ENCODE peak calls at places on chromosomes 6 and 20, in five cellular contexts. One of them, this sample, is unnamed.

GRCh38 chr6:57303931-57304681 is 13.3 kb upstream of the PRIM2 start:
- DNase-seq in BE2C: no peak
- DNase-seq in body of pancreas: no peak
- DNase-seq in CD8-positive, alpha-beta memory T cell: no peak
- DNase-seq in keratinocyte: no peak
- DNase-seq in this sample: no peak

GRCh38 chr20:13229538-13229937 is 8.5 kb downstream of the ISM1 start:
- DNase-seq in keratinocyte: no peak
- DNase-seq in CD8-positive, alpha-beta memory T cell: no peak
- DNase-seq in body of pancreas: no peak
- DNase-seq in BE2C: no peak
- DNase-seq in this sample: no peak

GRCh38 chr20:24718696-24719095 is 230.4 kb upstream of the CST7 start:
- DNase-seq in CD8-positive, alpha-beta memory T cell: no peak
- DNase-seq in BE2C: no peak
- DNase-seq in keratinocyte: no peak
- DNase-seq in body of pancreas: no peak
- DNase-seq in this sample: peak; percentile 17

GRCh38 chr6:2802521-2803060 is 37.4 kb downstream of the WRNIP1 start:
- DNase-seq in CD8-positive, alpha-beta memory T cell: no peak
- DNase-seq in body of pancreas: no peak
- DNase-seq in BE2C: no peak
- DNase-seq in keratinocyte: no peak
- DNase-seq in this sample: no peak

GRCh38 chr6:1686117-1687098 is 76.7 kb downstream of the FOXC1 start:
- DNase-seq in BE2C: no peak
- DNase-seq in CD8-positive, alpha-beta memory T cell: no peak
- DNase-seq in body of pancreas: no peak
- DNase-seq in keratinocyte: peak; percentile 86
- DNase-seq in this sample: peak; percentile 83

GRCh38 chr6:91105532-91105931 is 518.7 kb upstream of the MAP3K7 start:
- DNase-seq in keratinocyte: no peak
- DNase-seq in CD8-positive, alpha-beta memory T cell: no peak
- DNase-seq in BE2C: no peak
- DNase-seq in body of pancreas: no peak
- DNase-seq in this sample: no peak

GRCh38 chr20:24657211-24657610 is 187.8 kb downstream of the SYNDIG1 start:
- DNase-seq in keratinocyte: no peak
- DNase-seq in CD8-positive, alpha-beta memory T cell: no peak
- DNase-seq in BE2C: no peak
- DNase-seq in body of pancreas: peak; percentile 41
- DNase-seq in this sample: no peak

GRCh38 chr20:50172347-50173013 is 18.1 kb upstream of the CEBPB start:
- DNase-seq in BE2C: peak; percentile 83
- DNase-seq in CD8-positive, alpha-beta memory T cell: no peak
- DNase-seq in keratinocyte: no peak
- DNase-seq in body of pancreas: peak; percentile 93
- DNase-seq in this sample: peak; percentile 98

GRCh38 chr6:33812669-33813068 is 8.9 kb upstream of the MLN start:
- DNase-seq in keratinocyte: no peak
- DNase-seq in BE2C: peak; percentile 35
- DNase-seq in body of pancreas: peak; percentile 56
- DNase-seq in CD8-positive, alpha-beta memory T cell: no peak
- DNase-seq in this sample: no peak

GRCh38 chr6:158536891-158537798 is 22.7 kb upstream of the TMEM181 start:
- DNase-seq in body of pancreas: peak; percentile 54
- DNase-seq in keratinocyte: no peak
- DNase-seq in CD8-positive, alpha-beta memory T cell: peak; percentile 14
- DNase-seq in BE2C: peak; percentile 79
- DNase-seq in this sample: no peak

GRCh38 chr6:27370391-27370790 is 18.2 kb upstream of the ZNF391 start:
- DNase-seq in keratinocyte: no peak
- DNase-seq in BE2C: no peak
- DNase-seq in body of pancreas: no peak
- DNase-seq in CD8-positive, alpha-beta memory T cell: no peak
- DNase-seq in this sample: no peak

GRCh38 chr20:50292324-50293243 is 102.0 kb downstream of the CEBPB start:
- DNase-seq in keratinocyte: no peak
- DNase-seq in body of pancreas: peak; percentile 81
- DNase-seq in CD8-positive, alpha-beta memory T cell: no peak
- DNase-seq in BE2C: peak; percentile 37
- DNase-seq in this sample: no peak

GRCh38 chr20:25227317-25227831 is 20.5 kb upstream of the PYGB start:
- DNase-seq in body of pancreas: no peak
- DNase-seq in keratinocyte: no peak
- DNase-seq in BE2C: no peak
- DNase-seq in CD8-positive, alpha-beta memory T cell: no peak
- DNase-seq in this sample: no peak

GRCh38 chr20:32024683-32025295 is 14.6 kb downstream of the CCM2L start:
- DNase-seq in BE2C: no peak
- DNase-seq in body of pancreas: no peak
- DNase-seq in CD8-positive, alpha-beta memory T cell: no peak
- DNase-seq in keratinocyte: no peak
- DNase-seq in this sample: no peak

GRCh38 chr20:63264519-63264918 is 8.1 kb upstream of the ARFGAP1 start:
- DNase-seq in BE2C: no peak
- DNase-seq in CD8-positive, alpha-beta memory T cell: no peak
- DNase-seq in body of pancreas: no peak
- DNase-seq in keratinocyte: no peak
- DNase-seq in this sample: no peak

GRCh38 chr20:58264271-58264670 is 35.8 kb upstream of the ANKRD60 start:
- DNase-seq in keratinocyte: no peak
- DNase-seq in CD8-positive, alpha-beta memory T cell: no peak
- DNase-seq in BE2C: no peak
- DNase-seq in body of pancreas: no peak
- DNase-seq in this sample: no peak

GRCh38 chr20:42281801-42282200 is 663.6 kb upstream of the CHD6 start:
- DNase-seq in body of pancreas: no peak
- DNase-seq in CD8-positive, alpha-beta memory T cell: no peak
- DNase-seq in keratinocyte: no peak
- DNase-seq in BE2C: no peak
- DNase-seq in this sample: no peak

GRCh38 chr6:43972915-43973304 is 154.3 kb downstream of the MRPL14 start:
- DNase-seq in keratinocyte: no peak
- DNase-seq in body of pancreas: peak; percentile 90
- DNase-seq in BE2C: no peak
- DNase-seq in CD8-positive, alpha-beta memory T cell: no peak
- DNase-seq in this sample: peak; percentile 67

GRCh38 chr20:56433880-56434255 is 21.8 kb downstream of the CASS4 start:
- DNase-seq in keratinocyte: no peak
- DNase-seq in CD8-positive, alpha-beta memory T cell: no peak
- DNase-seq in BE2C: no peak
- DNase-seq in body of pancreas: no peak
- DNase-seq in this sample: no peak

GRCh38 chr6:17482711-17483110 is 89.3 kb downstream of the CAP2 start:
- DNase-seq in BE2C: no peak
- DNase-seq in CD8-positive, alpha-beta memory T cell: no peak
- DNase-seq in body of pancreas: no peak
- DNase-seq in keratinocyte: no peak
- DNase-seq in this sample: no peak

GRCh38 chr6:10556496-10557391 is 35.6 kb downstream of the GCNT2 start:
- DNase-seq in body of pancreas: peak; percentile 53
- DNase-seq in CD8-positive, alpha-beta memory T cell: no peak
- DNase-seq in BE2C: no peak
- DNase-seq in keratinocyte: no peak
- DNase-seq in this sample: no peak

GRCh38 chr20:36950432-36951197 is 893 bp downstream of the SAMHD1 start:
- DNase-seq in CD8-positive, alpha-beta memory T cell: peak; percentile 55
- DNase-seq in body of pancreas: peak; percentile 38
- DNase-seq in BE2C: no peak
- DNase-seq in keratinocyte: no peak
- DNase-seq in this sample: peak; percentile 80

GRCh38 chr6:136465766-136466303 is 84.4 kb downstream of the MAP7 start:
- DNase-seq in CD8-positive, alpha-beta memory T cell: no peak
- DNase-seq in BE2C: no peak
- DNase-seq in keratinocyte: no peak
- DNase-seq in body of pancreas: no peak
- DNase-seq in this sample: no peak

GRCh38 chr6:84688187-84688878 is 76.1 kb downstream of the TBX18 start:
- DNase-seq in body of pancreas: no peak
- DNase-seq in BE2C: no peak
- DNase-seq in keratinocyte: no peak
- DNase-seq in CD8-positive, alpha-beta memory T cell: no peak
- DNase-seq in this sample: no peak

GRCh38 chr6:105992315-105992961 is 93.7 kb upstream of the PRDM1 start:
- DNase-seq in CD8-positive, alpha-beta memory T cell: peak; percentile 84
- DNase-seq in BE2C: peak; percentile 84
- DNase-seq in keratinocyte: no peak
- DNase-seq in body of pancreas: peak; percentile 89
- DNase-seq in this sample: no peak

GRCh38 chr6:56324396-56324795 is 77.0 kb upstream of the COL21A1 start:
- DNase-seq in BE2C: no peak
- DNase-seq in CD8-positive, alpha-beta memory T cell: no peak
- DNase-seq in body of pancreas: no peak
- DNase-seq in keratinocyte: no peak
- DNase-seq in this sample: no peak

GRCh38 chr20:3803854-3804253 is 7.7 kb downstream of the CDC25B start:
- DNase-seq in CD8-positive, alpha-beta memory T cell: no peak
- DNase-seq in body of pancreas: no peak
- DNase-seq in BE2C: no peak
- DNase-seq in keratinocyte: no peak
- DNase-seq in this sample: no peak

GRCh38 chr6:108417027-108417426 is 122.2 kb downstream of the AFG1L start:
- DNase-seq in BE2C: no peak
- DNase-seq in keratinocyte: no peak
- DNase-seq in body of pancreas: no peak
- DNase-seq in CD8-positive, alpha-beta memory T cell: no peak
- DNase-seq in this sample: no peak

GRCh38 chr20:32535316-32535952 is 49.7 kb downstream of the NOL4L start:
- DNase-seq in body of pancreas: no peak
- DNase-seq in CD8-positive, alpha-beta memory T cell: peak; percentile 29
- DNase-seq in keratinocyte: no peak
- DNase-seq in BE2C: no peak
- DNase-seq in this sample: no peak

GRCh38 chr6:169559001-169559441 is 142.8 kb downstream of the WDR27 start:
- DNase-seq in body of pancreas: no peak
- DNase-seq in keratinocyte: no peak
- DNase-seq in BE2C: no peak
- DNase-seq in CD8-positive, alpha-beta memory T cell: no peak
- DNase-seq in this sample: no peak

GRCh38 chr6:22825210-22825609 is 255.8 kb downstream of the HDGFL1 start:
- DNase-seq in BE2C: no peak
- DNase-seq in CD8-positive, alpha-beta memory T cell: no peak
- DNase-seq in body of pancreas: no peak
- DNase-seq in keratinocyte: no peak
- DNase-seq in this sample: no peak
- H3K36me3 ChIP-seq in BE2C: no peaks in the 10 kb centered on the region
- H3K36me3 ChIP-seq in CD8-positive, alpha-beta memory T cell: no peaks in the 10 kb centered on the region
- H3K36me3 ChIP-seq in body of pancreas: no peaks in the 10 kb centered on the region
- H3K36me3 ChIP-seq in keratinocyte: no peaks in the 10 kb centered on the region
- H3K36me3 ChIP-seq in this sample: no peaks in the 10 kb centered on the region

GRCh38 chr6:50822078-50822476 is 3.4 kb downstream of the TFAP2B start:
- DNase-seq in CD8-positive, alpha-beta memory T cell: no peak
- DNase-seq in body of pancreas: no peak
- DNase-seq in BE2C: peak; percentile 26
- DNase-seq in keratinocyte: no peak
- DNase-seq in this sample: no peak

GRCh38 chr6:50824505-50824904 is 5.8 kb downstream of the TFAP2B start:
- DNase-seq in body of pancreas: no peak
- DNase-seq in BE2C: no peak
- DNase-seq in keratinocyte: no peak
- DNase-seq in CD8-positive, alpha-beta memory T cell: no peak
- DNase-seq in this sample: no peak

GRCh38 chr6:50825375-50826036 is 6.8 kb downstream of the TFAP2B start:
- DNase-seq in BE2C: peak; percentile 68
- DNase-seq in keratinocyte: no peak
- DNase-seq in body of pancreas: no peak
- DNase-seq in CD8-positive, alpha-beta memory T cell: no peak
- DNase-seq in this sample: no peak

GRCh38 chr6:50821431-50822077 is 2.9 kb downstream of the TFAP2B start:
- DNase-seq in body of pancreas: no peak
- DNase-seq in BE2C: peak; percentile 74
- DNase-seq in CD8-positive, alpha-beta memory T cell: no peak
- DNase-seq in keratinocyte: no peak
- DNase-seq in this sample: no peak

DNA sequence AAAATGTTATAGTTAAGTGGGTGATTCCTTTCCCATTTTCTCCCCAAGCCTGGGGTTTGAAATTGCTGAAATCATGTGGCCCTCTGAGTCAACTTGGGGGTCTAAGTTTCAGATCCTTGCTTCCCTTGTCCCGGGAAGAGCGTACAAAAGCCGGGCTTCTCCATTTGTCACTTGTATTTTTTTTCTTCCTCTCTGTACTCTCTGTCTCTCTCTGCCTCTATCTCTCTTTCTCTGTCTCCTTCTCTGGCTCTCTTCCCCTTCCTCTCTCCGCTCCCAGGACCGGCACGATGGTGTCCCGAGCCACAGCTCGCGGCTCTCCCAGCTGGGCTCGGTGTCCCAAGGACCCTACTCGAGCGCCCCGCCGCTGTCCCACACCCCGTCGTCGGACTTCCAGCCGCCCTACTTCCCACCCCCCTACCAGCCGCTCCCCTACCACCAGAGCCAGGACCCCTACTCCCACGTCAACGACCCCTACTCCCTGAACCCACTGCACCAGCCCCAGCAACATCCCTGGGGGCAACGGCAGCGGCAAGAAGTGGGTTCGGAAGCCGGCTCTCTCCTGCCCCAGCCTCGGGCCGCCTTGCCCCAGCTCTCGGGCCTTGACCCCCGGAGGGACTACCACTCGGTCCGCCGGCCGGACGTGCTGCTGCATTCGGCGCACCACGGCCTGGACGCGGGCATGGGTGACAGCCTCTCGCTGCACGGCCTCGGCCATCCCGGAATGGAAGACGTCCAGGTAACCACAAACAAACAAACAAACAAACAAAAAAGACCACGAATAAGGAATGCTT is 4.7 kb downstream of the TFAP2B start:
- DNase-seq in body of pancreas: no peak
- DNase-seq in BE2C: peak; percentile 24
- DNase-seq in keratinocyte: no peak
- DNase-seq in CD8-positive, alpha-beta memory T cell: no peak
- DNase-seq in this sample: no peak
- H3K4me3 ChIP-seq in body of pancreas: no peak overlapping the region
- H3K4me3 ChIP-seq in BE2C: peak overlapping the region; percentile 83
- H3K4me3 ChIP-seq in keratinocyte: peak overlapping the region; percentile 15
- H3K4me3 ChIP-seq in CD8-positive, alpha-beta memory T cell: no peak overlapping the region
- H3K4me3 ChIP-seq in this sample: no peak overlapping the region

GRCh38 chr20:49091762-49092161 is 45.6 kb downstream of the CSE1L start:
- DNase-seq in keratinocyte: no peak
- DNase-seq in BE2C: no peak
- DNase-seq in body of pancreas: no peak
- DNase-seq in CD8-positive, alpha-beta memory T cell: no peak
- DNase-seq in this sample: no peak
- H3K36me3 ChIP-seq in keratinocyte: peaks cover 50% of the 10 kb centered on the region
- H3K36me3 ChIP-seq in BE2C: peaks cover 88% of the 10 kb centered on the region
- H3K36me3 ChIP-seq in body of pancreas: no peaks in the 10 kb centered on the region
- H3K36me3 ChIP-seq in CD8-positive, alpha-beta memory T cell: peaks cover 57% of the 10 kb centered on the region
- H3K36me3 ChIP-seq in this sample: peaks cover 100% of the 10 kb centered on the region

DNA sequence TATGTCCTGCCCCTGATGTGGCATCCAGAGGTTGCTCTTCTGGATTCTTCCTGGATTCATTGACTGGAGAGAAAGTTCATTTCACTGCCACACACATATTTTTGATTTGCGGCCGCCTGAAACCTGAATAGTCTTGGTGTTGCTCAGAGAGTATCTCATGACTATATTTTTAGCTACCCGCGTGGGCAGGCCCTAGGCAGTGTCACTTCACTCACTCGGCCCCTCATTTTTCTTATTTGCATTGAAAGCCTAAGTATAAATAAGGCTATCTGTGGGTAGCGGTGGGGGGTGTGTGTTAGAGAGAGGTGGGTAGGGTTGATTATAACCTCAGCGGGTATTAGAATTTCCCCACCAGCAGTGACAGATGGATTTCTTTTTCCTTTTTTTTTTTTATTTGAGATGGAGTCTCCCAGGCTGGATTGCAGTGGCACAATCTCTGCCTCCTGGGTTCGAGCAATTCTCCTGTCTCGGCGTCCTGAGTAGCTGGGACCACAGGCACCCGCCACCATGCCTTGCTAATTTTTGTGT is 113.5 kb downstream of the JARID2 start:
- DNase-seq in body of pancreas: no peak
- DNase-seq in BE2C: no peak
- DNase-seq in keratinocyte: no peak
- DNase-seq in CD8-positive, alpha-beta memory T cell: no peak
- DNase-seq in this sample: no peak
- H3K4me3 ChIP-seq in body of pancreas: no peak overlapping the region
- H3K4me3 ChIP-seq in BE2C: no peak overlapping the region
- H3K4me3 ChIP-seq in keratinocyte: no peak overlapping the region
- H3K4me3 ChIP-seq in CD8-positive, alpha-beta memory T cell: no peak overlapping the region
- H3K4me3 ChIP-seq in this sample: no peak overlapping the region